ENCODE peak calls at places on chromosomes 7 and 10, in five cellular contexts. N is mammary epithelial cell, H is cardiac muscle cell, V is right lobe of liver, K is substantia nigra. R is an unnamed sample.

GRCh38 chr10:1591045-1591444 is 146.3 kb downstream of the ADARB2 start:
- DNase-seq in H (no peak), K (no peak), N (no peak), V (peak), R (no peak)

GRCh38 chr7:1925349-1925748 is 255.3 kb downstream of the ELFN1 start:
- DNase-seq in K (no peak), H (no peak), V (no peak), N (no peak), R (no peak)

GRCh38 chr10:47028466-47028865 is 117.2 kb downstream of the PTPN20 start:
- DNase-seq in K (no peak), H (no peak), V (peak), N (no peak), R (no peak)

GRCh38 chr7:30795161-30795943 is 24.1 kb downstream of the MINDY4 start:
- DNase-seq in V (no peak), H (no peak), K (no peak), N (no peak), R (no peak)

GRCh38 chr7:158602905-158603772 is 15.5 kb upstream of the PTPRN2 start:
- DNase-seq in N (no peak), V (no peak), H (no peak), K (no peak), R (no peak)

GRCh38 chr7:157658851-157659412 is 322.1 kb downstream of the DNAJB6 start:
- DNase-seq in N (no peak), V (no peak), H (no peak), K (no peak), R (no peak)

GRCh38 chr10:61903184-61903990 is 1.9 kb downstream of the ARID5B start:
- DNase-seq in N (peak), V (peak), H (peak), K (peak), R (no peak)

GRCh38 chr7:134690614-134691504 is 44.2 kb downstream of the BPGM start:
- DNase-seq in N (peak), H (no peak), V (no peak), K (peak), R (no peak)

GRCh38 chr7:130903358-130903974 is 169.5 kb upstream of the KLF14 start:
- DNase-seq in N (peak), H (no peak), V (peak), K (no peak), R (peak)

GRCh38 chr10:74977913-74978847 is 133.3 kb upstream of the SAMD8 start:
- DNase-seq in V (no peak), N (no peak), H (no peak), K (no peak), R (no peak)

GRCh38 chr7:79064187-79064823 is 389.2 kb downstream of the MAGI2 start:
- DNase-seq in V (no peak), N (no peak), H (no peak), K (no peak), R (no peak)

GRCh38 chr7:121440857-121441503 is 44.9 kb upstream of the FAM3C start:
- DNase-seq in N (no peak), V (no peak), H (no peak), K (no peak), R (no peak)

GRCh38 chr7:47580811-47581331 is 1.0 kb downstream of the TNS3 start:
- DNase-seq in H (no peak), K (no peak), N (no peak), V (no peak), R (no peak)

GRCh38 chr10:13831711-13832110 is 244.9 kb downstream of the PRPF18 start:
- DNase-seq in V (no peak), H (no peak), N (no peak), K (no peak), R (no peak)

GRCh38 chr7:131568510-131568909 is 12.1 kb upstream of the PODXL start:
- DNase-seq in V (no peak), N (no peak), K (no peak), H (no peak), R (no peak)

GRCh38 chr10:110813743-110814472 is 57.8 kb upstream of the PDCD4 start:
- DNase-seq in V (no peak), H (no peak), K (no peak), N (no peak), R (no peak)

GRCh38 chr10:49419005-49419404 is 23.1 kb upstream of the DRGX start:
- DNase-seq in H (no peak), N (peak), V (no peak), K (no peak), R (peak)

GRCh38 chr7:132491546-132491945 is 84.7 kb downstream of the PLXNA4 start:
- DNase-seq in V (no peak), H (no peak), N (no peak), K (no peak), R (no peak)

GRCh38 chr7:127474457-127474856 is 81.9 kb upstream of the ZNF800 start:
- DNase-seq in K (no peak), V (no peak), H (peak), N (peak), R (no peak)

GRCh38 chr10:20970044-20970443 is 72.9 kb upstream of the NEBL start:
- DNase-seq in K (no peak), N (peak), H (no peak), V (no peak), R (peak)

GRCh38 chr7:140923358-140924006 is 1.2 kb downstream of the BRAF start:
- DNase-seq in N (peak), K (peak), V (no peak), H (peak), R (no peak)

GRCh38 chr7:50791921-50792341 is 9.2 kb upstream of the GRB10 start:
- DNase-seq in N (no peak), K (no peak), V (peak), H (no peak), R (no peak)

GRCh38 chr10:110392860-110393732 is 88.4 kb upstream of the SMNDC1 start:
- DNase-seq in N (peak), K (no peak), H (no peak), V (no peak), R (no peak)

GRCh38 chr10:46267132-46267985 is 19.4 kb upstream of the ANTXRL start:
- DNase-seq in K (no peak), H (no peak), V (peak), N (no peak), R (no peak)

GRCh38 chr10:4980793-4981192 is 17.6 kb downstream of the AKR1C1 start:
- DNase-seq in N (no peak), K (no peak), H (no peak), V (no peak), R (no peak)

GRCh38 chr7:103632972-103633371 is 187.0 kb upstream of the SLC26A5 start:
- DNase-seq in H (no peak), V (no peak), N (peak), K (no peak), R (peak)

GRCh38 chr10:118903251-118903650 is 126.3 kb upstream of the NANOS1 start:
- DNase-seq in K (no peak), N (no peak), H (no peak), V (no peak), R (no peak)

GRCh38 chr7:22238354-22239311 is 118.3 kb downstream of the RAPGEF5 start:
- DNase-seq in N (peak), V (no peak), K (no peak), H (no peak), R (no peak)

GRCh38 chr10:29926649-29927048 is 132.7 kb downstream of the JCAD start:
- DNase-seq in N (peak), K (no peak), H (no peak), V (peak), R (no peak)

GRCh38 chr10:35182631-35183510 is 56.2 kb downstream of the CREM start:
- DNase-seq in K (no peak), N (peak), H (no peak), V (no peak), R (no peak)

GRCh38 chr10:21519981-21520436 is 5.5 kb downstream of the SKIDA1 start:
- DNase-seq in K (no peak), H (no peak), V (no peak), N (peak), R (no peak)

GRCh38 chr10:11164806-11165590 is 147.3 kb downstream of the CELF2 start:
- DNase-seq in H (peak), V (peak), N (peak), K (peak), R (peak)

GRCh38 chr7:27427416-27427815 is 184.8 kb downstream of the EVX1 start:
- DNase-seq in N (no peak), V (no peak), K (no peak), H (no peak), R (no peak)

GRCh38 chr7:69651101-69651590 is 52.9 kb downstream of the AUTS2 start:
- DNase-seq in K (no peak), N (no peak), V (no peak), H (no peak), R (no peak)

GRCh38 chr10:63458177-63458576 is 7.6 kb downstream of the JMJD1C start:
- DNase-seq in H (no peak), V (no peak), K (no peak), N (no peak), R (no peak)

DNA sequence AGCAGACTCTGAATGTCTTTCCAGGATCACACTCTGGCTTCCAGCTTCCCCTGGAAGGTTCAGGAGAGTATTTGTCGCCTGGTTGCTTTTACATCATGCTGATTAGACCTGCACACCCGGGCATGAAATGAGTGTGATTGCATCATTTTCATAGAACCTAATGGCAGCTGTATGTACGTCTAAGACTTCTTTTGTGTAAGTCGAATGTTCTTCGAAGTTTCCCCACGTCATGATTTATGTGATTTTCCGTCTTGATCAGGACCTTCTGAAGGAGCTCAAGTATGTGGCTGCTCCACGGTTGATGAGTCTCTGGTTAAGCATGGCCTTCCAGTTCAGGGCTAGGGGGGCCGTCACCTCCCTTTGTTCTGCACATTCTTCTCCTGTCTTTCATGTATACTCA is 4.5 kb downstream of the EIF4H start:
- DNase-seq in K (no peak), N (peak), V (no peak), H (no peak), R (no peak)
- H3K27ac ChIP-seq in K (no peak), N (no peak), V (no peak), H (peak), R (peak)

GRCh38 chr7:77413861-77414424 is 2.2 kb downstream of the GSAP start:
- DNase-seq in K (no peak), V (no peak), N (peak), H (no peak), R (no peak)
- H3K27ac ChIP-seq in K (no peak), V (peak), N (no peak), H (no peak), R (peak)

GRCh38 chr10:77899080-77899477 is 27.5 kb downstream of the DLG5 start:
- DNase-seq in K (no peak), N (peak), H (no peak), V (no peak), R (peak)
- H3K27ac ChIP-seq in K (no peak), N (peak), H (peak), V (peak), R (peak)

DNA sequence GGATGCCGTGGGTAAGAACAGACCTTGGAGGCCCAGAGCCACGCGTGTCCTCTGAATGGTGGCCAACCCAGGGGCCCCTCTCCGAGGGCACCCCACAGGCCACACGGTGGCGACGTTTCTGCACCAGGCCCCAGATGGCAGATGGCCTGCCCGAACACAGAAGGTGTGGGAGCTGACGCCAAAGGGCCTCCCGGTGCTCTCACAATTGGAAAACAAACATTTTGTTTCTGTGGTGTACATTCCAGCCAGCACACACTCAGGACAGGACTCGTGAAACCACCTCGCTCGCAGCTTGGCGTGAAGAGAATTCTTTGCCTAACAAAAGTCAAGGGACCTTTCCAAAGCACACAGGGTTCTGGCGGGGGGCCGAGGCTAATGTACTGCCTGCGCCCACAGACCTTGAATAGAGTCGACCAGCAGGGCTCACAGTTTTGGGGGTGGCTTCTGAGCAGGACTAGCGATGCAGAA is 112.1 kb downstream of the FAM53B start:
- DNase-seq in K (peak), H (peak), V (peak), N (peak), R (no peak)
- H3K27ac ChIP-seq in K (peak), H (no peak), V (peak), N (peak), R (peak)

DNA sequence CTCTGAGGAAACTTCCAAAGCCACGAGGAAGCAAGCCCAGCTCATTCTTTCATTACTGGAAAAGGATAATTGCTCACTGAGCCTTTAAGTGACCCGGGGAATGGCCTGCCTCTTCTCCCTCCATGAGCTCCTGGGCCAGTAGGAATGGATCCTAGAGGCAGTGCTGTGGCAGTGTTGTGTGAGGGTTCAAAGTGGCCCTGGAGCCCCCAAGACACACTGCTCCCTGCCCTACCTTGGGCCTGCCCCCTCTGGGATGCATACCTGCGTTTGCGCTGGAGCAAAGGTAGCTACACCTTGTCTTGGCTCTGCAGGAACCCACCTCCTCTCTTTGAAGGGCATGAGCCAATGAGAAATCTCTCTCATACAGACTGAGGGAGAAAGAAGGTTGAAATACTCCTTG is 115.8 kb upstream of the ANLN start:
- DNase-seq in N (no peak), H (no peak), V (peak), K (no peak), R (no peak)
- H3K27ac ChIP-seq in N (no peak), H (no peak), V (peak), K (no peak), R (no peak)

GRCh38 chr10:90832111-90832510 is 25.7 kb downstream of the HTR7 start:
- DNase-seq in V (no peak), N (no peak), H (no peak), K (no peak), R (no peak)

GRCh38 chr10:90837486-90837885 is 20.4 kb downstream of the HTR7 start:
- DNase-seq in K (no peak), H (no peak), V (no peak), N (peak), R (no peak)

DNA sequence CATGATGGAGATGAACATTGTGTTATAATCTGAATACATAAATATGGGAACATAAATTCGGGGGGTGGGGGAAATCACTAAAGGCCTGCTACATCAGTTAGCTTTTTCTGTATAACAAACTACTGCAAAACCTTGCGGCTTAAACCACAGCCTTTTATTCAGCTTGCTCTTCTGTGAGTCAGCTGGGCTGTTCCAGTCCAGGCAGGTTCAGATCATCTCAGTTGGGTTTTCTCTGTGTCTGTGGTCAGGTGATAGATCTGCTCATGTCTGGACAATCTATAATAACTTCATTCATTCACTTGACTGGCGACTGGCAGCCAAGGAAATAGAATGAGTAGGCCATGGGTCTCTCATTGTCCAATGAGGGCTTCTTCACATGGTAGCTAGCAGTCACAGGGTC is 23.5 kb downstream of the HTR7 start:
- DNase-seq in V (no peak), N (peak), K (no peak), H (no peak), R (peak)
- H3K27ac ChIP-seq in V (no peak), N (peak), K (no peak), H (no peak), R (peak)

GRCh38 chr7:139666501-139666900 is 111.3 kb downstream of the HIPK2 start:
- DNase-seq in V (no peak), K (no peak), H (no peak), N (no peak), R (no peak)

GRCh38 chr7:139663608-139664177 is 114.1 kb downstream of the HIPK2 start:
- DNase-seq in H (no peak), V (no peak), N (no peak), K (no peak), R (no peak)

GRCh38 chr7:139671967-139672366 is 105.8 kb downstream of the HIPK2 start:
- DNase-seq in K (no peak), H (no peak), V (no peak), N (peak), R (no peak)

GRCh38 chr7:139669106-139670061 is 108.4 kb downstream of the HIPK2 start:
- DNase-seq in V (no peak), K (no peak), N (no peak), H (no peak), R (no peak)

GRCh38 chr7:139667377-139667776 is 110.4 kb downstream of the HIPK2 start:
- DNase-seq in K (no peak), V (no peak), N (no peak), H (no peak), R (no peak)
- H3K27ac ChIP-seq in K (no peak), V (no peak), N (no peak), H (peak), R (no peak)

GRCh38 chr7:55555160-55555559 is 17.1 kb downstream of the VOPP1 start:
- DNase-seq in N (no peak), K (no peak), V (no peak), H (no peak), R (no peak)

GRCh38 chr7:55556031-55556430 is 16.3 kb downstream of the VOPP1 start:
- DNase-seq in H (no peak), V (no peak), K (no peak), N (no peak), R (no peak)

GRCh38 chr7:55556492-55556891 is 15.8 kb downstream of the VOPP1 start:
- DNase-seq in H (no peak), V (no peak), N (no peak), K (no peak), R (no peak)

GRCh38 chr7:55558962-55559920 is 13.1 kb downstream of the VOPP1 start:
- DNase-seq in H (no peak), V (no peak), K (no peak), N (no peak), R (no peak)

GRCh38 chr7:55557666-55558188 is 14.6 kb downstream of the VOPP1 start:
- DNase-seq in K (no peak), N (no peak), V (no peak), H (no peak), R (no peak)
- H3K27ac ChIP-seq in K (no peak), N (no peak), V (no peak), H (no peak), R (no peak)